ENCODE peak calls at places on chromosomes 4 and X, in six cellular contexts. J, T, H, U, D and R are unnamed samples.

GRCh38 chr4:30720021-30720655 is at the start of gene PCDH7:
- DNase-seq in J (peak; percentile 46), T (peak; percentile 71), H (no peak), U (peak; percentile 12), D (no peak), R (peak; percentile 28)

GRCh38 chr4:174209296-174209695 is 74.2 kb downstream of the FBXO8 start:
- DNase-seq in J (no peak), T (no peak), H (no peak), U (no peak), D (no peak), R (no peak)

GRCh38 chr4:173556398-173557131 is 26.5 kb upstream of the HAND2 start:
- DNase-seq in J (no peak), T (no peak), H (no peak), U (no peak), D (no peak), R (no peak)

GRCh38 chrX:39814391-39814790 is 283.4 kb downstream of the BCOR start:
- DNase-seq in J (no peak), T (no peak), H (peak; percentile 15), U (peak; percentile 13), D (peak; percentile 33), R (no peak)

GRCh38 chrX:41334866-41335589 is 1.1 kb downstream of the DDX3X start:
- DNase-seq in J (peak; percentile 74), T (peak; percentile 32), H (no peak), U (peak; percentile 39), D (peak; percentile 52), R (peak; percentile 8)

GRCh38 chr4:37066149-37066548 is 178.4 kb upstream of the NWD2 start:
- DNase-seq in J (no peak), T (peak; percentile 2), H (no peak), U (peak; percentile 1), D (no peak), R (no peak)

GRCh38 chr4:4761128-4761991 is 98.1 kb upstream of the MSX1 start:
- DNase-seq in J (no peak), T (no peak), H (peak; percentile 76), U (no peak), D (no peak), R (peak; percentile 28)

GRCh38 chr4:4555916-4556315 is 14.1 kb upstream of the STX18 start:
- DNase-seq in J (no peak), T (no peak), H (no peak), U (no peak), D (no peak), R (no peak)

GRCh38 chr4:182242793-182243192 is 409 bp upstream of the TENM3 start:
- DNase-seq in J (no peak), T (peak; percentile 64), H (no peak), U (no peak), D (no peak), R (no peak)

GRCh38 chr4:177380730-177381287 is 61.4 kb downstream of the AGA start:
- DNase-seq in J (no peak), T (peak; percentile 19), H (no peak), U (no peak), D (no peak), R (no peak)
- TF ChIP-seq CTCF in J (no peak), T (peak; percentile 18), H (peak; percentile 47), U (no peak), D (no peak), R (no peak)

GRCh38 chrX:100363926-100364325 is 46.1 kb downstream of the PCDH19 start:
- DNase-seq in J (no peak), T (no peak), H (no peak), U (no peak), D (no peak), R (peak; percentile 39)

GRCh38 chrX:100373673-100374072 is 36.4 kb downstream of the PCDH19 start:
- DNase-seq in J (no peak), T (no peak), H (no peak), U (no peak), D (no peak), R (no peak)

DNA sequence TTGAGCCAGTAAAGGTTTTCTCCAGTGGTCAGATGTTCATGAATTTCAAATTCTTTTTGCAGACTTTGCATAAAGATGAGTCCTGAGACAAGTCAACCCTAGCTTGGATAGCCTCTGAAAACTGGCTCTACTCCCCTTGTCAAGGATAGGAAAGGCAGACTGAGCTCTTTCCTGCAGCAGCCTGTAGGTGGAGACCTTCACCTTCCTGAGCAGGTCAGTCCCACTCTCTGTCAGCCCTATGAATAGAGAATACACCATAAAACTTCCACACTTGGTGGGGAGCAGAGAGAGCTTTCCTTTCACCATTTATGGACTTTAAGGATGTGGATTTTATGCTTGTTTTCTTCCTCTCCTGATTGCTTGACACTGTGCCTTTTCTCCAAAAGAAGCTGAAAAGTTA is 41.9 kb downstream of the PCDH19 start:
- DNase-seq in J (no peak), T (peak; percentile 39), H (peak; percentile 4), U (peak; percentile 18), D (no peak), R (peak; percentile 12)
- TF ChIP-seq CTCF in J (no peak), T (peak; percentile 73), H (peak; percentile 44), U (no peak), D (no peak), R (peak; percentile 63)

GRCh38 chrX:129760981-129761380 is 18.8 kb upstream of the SASH3 start:
- DNase-seq in J (no peak), T (no peak), H (no peak), U (no peak), D (no peak), R (no peak)

GRCh38 chrX:129759576-129760061 is 20.1 kb upstream of the SASH3 start:
- DNase-seq in J (no peak), T (peak; percentile 67), H (no peak), U (peak; percentile 39), D (peak; percentile 28), R (no peak)

GRCh38 chrX:129760155-129760554 is 19.6 kb upstream of the SASH3 start:
- DNase-seq in J (no peak), T (no peak), H (no peak), U (no peak), D (no peak), R (no peak)

GRCh38 chrX:129754266-129755024 is 15.7 kb downstream of the XPNPEP2 start:
- DNase-seq in J (no peak), T (no peak), H (no peak), U (no peak), D (no peak), R (no peak)

GRCh38 chrX:129755779-129756650 is 17.2 kb downstream of the XPNPEP2 start:
- DNase-seq in J (no peak), T (no peak), H (no peak), U (no peak), D (no peak), R (no peak)
- TF ChIP-seq CTCF in J (no peak), T (no peak), H (no peak), U (no peak), D (no peak), R (no peak)

GRCh38 chr4:1229117-1229849 is 19.6 kb downstream of the CTBP1 start:
- DNase-seq in J (no peak), T (no peak), H (no peak), U (no peak), D (no peak), R (no peak)
- TF ChIP-seq CTCF in J (no peak), T (no peak), H (no peak), U (no peak), D (no peak), R (no peak)

DNA sequence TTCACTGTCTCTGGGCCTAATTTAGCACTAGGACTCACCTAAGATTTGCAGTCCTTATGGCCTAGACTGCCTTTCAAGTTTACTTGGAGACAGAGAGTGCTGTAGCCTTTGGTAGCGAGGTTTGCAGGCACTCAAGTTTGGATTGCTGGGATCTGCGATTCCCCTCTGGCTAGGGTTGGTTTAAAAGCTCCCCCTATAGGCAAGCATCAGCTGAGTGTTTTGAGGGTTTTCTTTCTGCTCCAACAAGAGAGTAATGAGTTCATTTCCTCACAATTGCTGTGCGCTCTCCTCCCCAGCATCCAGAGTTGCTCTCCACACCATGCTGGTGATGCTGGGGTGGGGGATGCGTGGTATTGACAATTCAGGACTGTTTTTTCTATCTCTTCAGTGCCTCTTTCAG is 206.9 kb downstream of the GLUD2 start:
- DNase-seq in J (no peak), T (no peak), H (no peak), U (peak; percentile 2), D (no peak), R (no peak)
- TF ChIP-seq CTCF in J (no peak), T (no peak), H (peak; percentile 33), U (no peak), D (no peak), R (no peak)

GRCh38 chr4:117784266-117784665 is 250.0 kb upstream of the NDST3 start:
- DNase-seq in J (no peak), T (no peak), H (no peak), U (no peak), D (no peak), R (no peak)

GRCh38 chr4:117777721-117778120 is 256.6 kb upstream of the NDST3 start:
- DNase-seq in J (no peak), T (peak; percentile 14), H (no peak), U (no peak), D (no peak), R (no peak)

GRCh38 chr4:117786566-117786965 is 247.7 kb upstream of the NDST3 start:
- DNase-seq in J (no peak), T (no peak), H (no peak), U (no peak), D (no peak), R (no peak)

DNA sequence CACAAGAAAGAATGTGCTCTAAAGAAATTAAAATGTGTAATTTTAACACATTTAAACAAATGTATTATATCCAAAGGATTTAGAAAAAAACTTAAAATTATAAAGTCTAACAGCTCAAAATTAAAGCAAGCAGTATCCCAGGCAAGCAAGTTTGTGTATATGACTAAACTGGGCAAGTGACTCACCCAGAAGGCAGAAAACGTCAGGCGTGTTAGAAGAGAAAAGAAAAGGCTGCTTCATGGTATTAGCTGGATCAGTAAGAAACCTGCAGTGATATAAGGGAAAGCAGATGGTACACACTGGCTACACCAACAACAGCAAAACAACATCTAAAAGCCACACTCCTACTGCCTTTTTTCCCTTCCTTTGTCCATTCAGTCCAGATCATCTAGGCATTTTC is 250.6 kb upstream of the NDST3 start:
- DNase-seq in J (no peak), T (peak; percentile 71), H (no peak), U (no peak), D (no peak), R (no peak)
- TF ChIP-seq CTCF in J (no peak), T (no peak), H (no peak), U (no peak), D (no peak), R (no peak)

GRCh38 chrX:130120746-130121504 is 10.6 kb upstream of the ELF4 start:
- DNase-seq in J (peak; percentile 78), T (peak; percentile 90), H (no peak), U (peak; percentile 65), D (peak; percentile 39), R (peak; percentile 67)
- TF ChIP-seq CTCF in J (peak; percentile 71), T (peak; percentile 26), H (peak; percentile 64), U (peak; percentile 70), D (peak; percentile 71), R (peak; percentile 75)

DNA sequence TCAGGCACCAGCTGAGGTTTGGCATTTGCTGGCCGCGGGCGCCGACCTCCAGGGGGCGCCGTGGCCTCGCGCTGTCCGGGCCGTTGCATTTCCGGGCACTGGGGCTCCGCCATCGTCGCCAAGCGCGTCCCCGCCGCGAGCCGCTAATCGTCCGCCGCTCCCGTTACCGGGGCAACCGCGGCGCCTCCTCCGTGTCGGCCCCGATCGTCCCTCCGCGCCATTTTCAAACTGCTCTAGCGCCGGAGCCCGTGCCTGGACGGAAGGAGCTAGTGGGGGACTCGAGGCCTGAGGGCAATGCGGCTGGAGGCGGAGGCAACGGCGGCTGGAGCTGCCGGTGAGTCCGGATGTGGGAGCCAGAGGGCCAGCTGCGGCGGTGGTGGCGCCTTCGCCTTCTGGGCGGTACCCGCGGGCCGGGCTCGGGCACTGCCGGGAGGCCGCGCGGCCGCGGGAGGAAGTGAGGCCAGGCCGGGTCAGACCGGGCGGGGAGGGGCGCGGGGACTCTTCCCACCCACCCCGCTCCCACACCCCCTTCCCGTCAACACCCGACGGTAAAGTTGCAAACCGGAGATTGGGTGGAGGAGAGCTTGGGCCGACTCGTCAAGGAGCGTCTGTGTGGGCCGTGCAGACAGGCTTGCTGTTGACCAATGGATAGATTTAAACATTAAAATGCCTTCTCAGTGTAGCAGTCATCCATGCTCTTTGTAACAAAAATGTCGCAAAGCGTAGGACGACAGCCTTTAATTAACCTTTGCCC is at the start of gene CEP135:
- DNase-seq in J (peak; percentile 94), T (peak; percentile 92), H (peak; percentile 77), U (peak; percentile 92), D (peak; percentile 87), R (peak; percentile 93)
- TF ChIP-seq CTCF in J (peak; percentile 96), T (peak; percentile 66), H (peak; percentile 92), U (peak; percentile 82), D (peak; percentile 95), R (peak; percentile 99)